ENCODE peak calls at places on chromosomes 13 and 19, in five cellular contexts. P, A, O, G and U are unnamed samples.

GRCh38 chr19:18500376-18500775 is 21.5 kb downstream of the ELL start:
- DNase-seq in P (no peak), O (no peak), A (no peak), G (no peak), U (no peak)

GRCh38 chr19:1360126-1360817 is 23.4 kb upstream of the NDUFS7 start:
- DNase-seq in P (no peak), A (no peak), G (no peak), O (no peak), U (no peak)

GRCh38 chr13:100176781-100177389 is 88.0 kb downstream of the PCCA start:
- DNase-seq in P (no peak), G (no peak), A (no peak), O (no peak), U (no peak)

GRCh38 chr19:42251572-42251990 is 3.3 kb downstream of the ERF start:
- DNase-seq in P (no peak), O (no peak), A (peak; percentile 20), G (no peak), U (no peak)

GRCh38 chr13:79988573-79988972 is 352.4 kb downstream of the SPRY2 start:
- DNase-seq in A (no peak), O (no peak), P (no peak), G (no peak), U (no peak)

GRCh38 chr13:78700121-78700910 is 41.4 kb upstream of the OBI1 start:
- DNase-seq in A (no peak), G (no peak), P (no peak), O (no peak), U (no peak)

GRCh38 chr19:51020988-51021651 is 1.6 kb upstream of the KLK10 start:
- DNase-seq in A (peak; percentile 48), P (no peak), G (peak; percentile 40), O (no peak), U (peak; percentile 28)

GRCh38 chr13:45713106-45713690 is 11.1 kb downstream of the CBY2 start:
- DNase-seq in G (no peak), O (no peak), A (no peak), P (no peak), U (no peak)

GRCh38 chr19:33263325-33264023 is 37.8 kb upstream of the SLC7A10 start:
- DNase-seq in G (no peak), A (no peak), O (no peak), P (no peak), U (no peak)

GRCh38 chr19:42254083-42254849 is 662 bp downstream of the ERF start:
- DNase-seq in A (peak; percentile 76), G (peak; percentile 79), O (peak; percentile 85), P (peak; percentile 72), U (peak; percentile 67)

GRCh38 chr13:44879452-44880058 is 109.7 kb downstream of the NUFIP1 start:
- DNase-seq in O (no peak), G (no peak), P (no peak), A (no peak), U (peak; percentile 27)

GRCh38 chr13:27375686-27376326 is 48.6 kb upstream of the GTF3A start:
- DNase-seq in P (peak; percentile 49), G (peak; percentile 67), A (no peak), O (peak; percentile 57), U (peak; percentile 80)

GRCh38 chr19:50275577-50276368 is 53.4 kb downstream of the KCNC3 start:
- DNase-seq in P (no peak), O (no peak), G (no peak), A (no peak), U (no peak)

GRCh38 chr13:87057807-87058520 is 613.2 kb upstream of the SLITRK5 start:
- DNase-seq in A (no peak), G (no peak), O (no peak), P (no peak), U (no peak)

GRCh38 chr19:16467581-16467980 is 4.2 kb downstream of the EPS15L1 start:
- DNase-seq in P (no peak), A (no peak), G (no peak), O (no peak), U (no peak)

GRCh38 chr13:51681037-51681678 is 96.9 kb downstream of the WDFY2 start:
- DNase-seq in G (no peak), P (no peak), O (no peak), A (no peak), U (no peak)

GRCh38 chr19:1169921-1170885 is 3.9 kb downstream of the SBNO2 start:
- DNase-seq in O (no peak), A (peak; percentile 76), G (no peak), P (peak; percentile 81), U (peak; percentile 93)

GRCh38 chr19:27759896-27760295 is 1453.1 kb downstream of the UQCRFS1 start:
- DNase-seq in O (no peak), G (no peak), A (no peak), P (no peak), U (no peak)

GRCh38 chr13:94784066-94784465 is 71.7 kb upstream of the SOX21 start:
- DNase-seq in O (no peak), A (no peak), P (no peak), G (no peak), U (no peak)

GRCh38 chr13:71786815-71787214 is 80.2 kb downstream of the DACH1 start:
- DNase-seq in O (no peak), G (no peak), P (no peak), A (no peak), U (no peak)

GRCh38 chr13:106499905-106500304 is 35.6 kb downstream of the EFNB2 start:
- DNase-seq in A (no peak), P (no peak), O (no peak), G (no peak), U (no peak)

GRCh38 chr19:1094655-1094977 is 559 bp downstream of the POLR2E start:
- DNase-seq in O (no peak), P (no peak), G (no peak), A (no peak), U (no peak)

GRCh38 chr13:78100481-78100880 is 181.8 kb upstream of the EDNRB start:
- DNase-seq in G (no peak), P (no peak), O (no peak), A (no peak), U (no peak)

GRCh38 chr13:47472516-47472915 is 528.6 kb downstream of the SUCLA2 start:
- DNase-seq in A (no peak), O (no peak), P (no peak), G (no peak), U (no peak)

GRCh38 chr19:33458807-33459206 is 62.8 kb downstream of the PEPD start:
- DNase-seq in G (no peak), P (no peak), A (no peak), O (no peak), U (no peak)

DNA sequence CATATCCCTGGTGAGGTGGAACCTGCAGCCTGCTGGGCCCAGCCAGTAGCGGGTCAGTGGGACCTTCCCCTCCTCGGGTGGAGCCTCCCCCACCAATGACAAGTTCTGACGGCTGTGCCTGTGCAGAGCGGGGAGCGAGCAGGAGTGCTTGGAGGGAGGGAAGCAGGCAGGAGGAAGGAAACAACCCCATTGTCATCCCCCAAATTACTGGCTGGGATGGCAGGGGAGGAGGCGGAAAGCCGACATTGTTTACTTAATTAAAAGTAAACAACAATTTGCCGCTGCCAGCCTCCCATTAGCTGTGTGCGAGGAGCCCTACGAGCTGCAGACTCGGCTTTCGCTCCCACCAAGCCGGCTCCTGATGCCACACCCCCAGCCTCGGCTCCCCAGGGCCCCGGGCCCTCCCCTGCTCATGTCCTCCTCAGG is 45.5 kb downstream of the LYL1 start:
- DNase-seq in G (no peak), A (no peak), P (no peak), O (no peak), U (no peak)
- H3K4me1 ChIP-seq in G (peaks cover 17% of the 10 kb centered on the region), A (peaks cover 78% of the 10 kb centered on the region), P (peaks cover 99% of the 10 kb centered on the region), O (peaks cover 58% of the 10 kb centered on the region), U (peaks cover 11% of the 10 kb centered on the region)

GRCh38 chr13:30293995-30294394 is 13.4 kb downstream of the KATNAL1 start:
- DNase-seq in O (no peak), G (no peak), P (no peak), A (no peak), U (no peak)

GRCh38 chr13:30305456-30305855 is 1.9 kb downstream of the KATNAL1 start:
- DNase-seq in G (no peak), A (no peak), O (no peak), P (no peak), U (no peak)

GRCh38 chr13:30303269-30303668 is 4.1 kb downstream of the KATNAL1 start:
- DNase-seq in G (no peak), A (no peak), P (no peak), O (no peak), U (no peak)

GRCh38 chr13:30301827-30302226 is 5.5 kb downstream of the KATNAL1 start:
- DNase-seq in O (no peak), G (no peak), P (no peak), A (no peak), U (no peak)

DNA sequence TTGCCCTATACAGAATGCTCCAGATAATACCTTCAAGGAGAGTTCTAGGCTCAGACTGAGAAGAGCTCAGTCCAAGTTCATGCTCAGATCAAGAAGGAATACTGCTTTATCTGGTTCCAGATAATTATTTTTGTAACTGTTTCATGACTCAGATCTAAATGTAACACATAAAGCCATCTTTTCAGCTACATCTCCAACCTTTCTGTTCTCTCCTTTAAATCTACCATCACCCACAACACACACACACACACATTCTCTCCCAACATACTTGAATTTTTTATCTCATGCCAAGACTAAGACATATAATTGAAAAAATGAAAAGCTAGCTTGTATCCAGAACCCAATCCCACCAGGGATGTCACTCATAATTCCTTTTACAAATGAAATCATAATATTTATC is 7.6 kb downstream of the KATNAL1 start:
- DNase-seq in G (no peak), O (no peak), P (no peak), A (no peak), U (no peak)
- H3K4me1 ChIP-seq in G (no peaks in the 10 kb centered on the region), O (no peaks in the 10 kb centered on the region), P (no peaks in the 10 kb centered on the region), A (no peaks in the 10 kb centered on the region), U (peaks cover 34% of the 10 kb centered on the region)

DNA sequence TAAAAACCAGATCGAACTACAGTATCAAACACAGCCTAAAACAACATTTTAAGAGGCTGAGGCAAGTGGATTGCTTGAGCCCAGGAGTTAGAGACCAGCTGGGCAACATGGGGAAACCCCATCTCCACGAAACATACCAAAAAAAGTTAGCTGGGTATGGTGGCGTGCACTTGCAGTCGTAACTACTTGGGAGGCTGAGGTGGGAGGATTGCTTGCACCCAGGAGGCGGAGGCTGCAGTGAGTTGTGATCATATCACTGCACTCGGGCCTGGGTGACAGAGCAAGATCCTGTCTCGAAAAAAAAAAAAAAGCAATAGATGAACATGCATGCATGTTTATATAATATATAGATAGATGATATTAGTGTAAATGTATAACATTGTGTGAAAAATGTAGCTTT is 5.2 kb upstream of the MRPS31 start:
- DNase-seq in A (no peak), P (no peak), O (no peak), G (no peak), U (no peak)
- H3K4me1 ChIP-seq in A (no peaks in the 10 kb centered on the region), P (no peaks in the 10 kb centered on the region), O (peaks cover 2% of the 10 kb centered on the region), G (no peaks in the 10 kb centered on the region), U (peaks cover 12% of the 10 kb centered on the region)

DNA sequence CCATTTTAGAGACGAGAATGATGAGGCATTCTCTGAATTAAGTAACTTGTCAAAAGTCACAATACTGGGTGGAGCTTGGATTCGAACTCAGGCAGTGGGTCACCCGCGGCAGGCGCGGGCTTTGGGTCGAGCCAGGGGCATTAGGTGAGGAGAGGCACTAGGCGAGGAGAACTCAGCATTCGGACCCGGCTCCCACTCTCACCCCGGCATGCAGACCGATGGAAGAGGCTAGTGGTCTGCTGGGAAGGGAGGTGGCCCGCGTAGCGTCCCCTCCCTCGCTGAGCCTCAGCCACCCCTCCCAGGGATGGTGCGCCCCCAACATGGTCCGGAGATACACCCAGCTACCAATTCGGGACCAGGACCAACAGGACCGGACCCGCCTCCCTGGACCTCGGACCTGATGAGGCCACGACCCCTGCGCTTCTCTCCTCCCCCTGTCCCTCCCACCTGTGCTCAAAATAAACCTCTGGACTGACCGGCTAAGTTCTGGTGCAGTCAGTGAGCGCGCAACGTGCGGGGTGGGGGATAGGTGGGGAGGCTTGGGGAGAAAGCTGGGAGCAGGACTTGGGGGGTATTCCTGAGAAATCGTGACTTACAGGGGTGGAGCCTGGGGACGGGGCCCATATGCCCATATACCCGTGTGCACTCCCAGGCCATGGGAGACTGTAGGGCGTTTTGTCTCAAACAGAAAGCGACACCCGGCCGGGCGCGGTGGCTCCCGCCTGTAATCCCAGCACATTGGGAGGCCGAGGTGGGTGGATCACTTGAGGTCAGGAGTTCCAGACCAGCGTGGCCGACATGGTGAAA is 1.3 kb upstream of the SNAPC2 start:
- DNase-seq in P (no peak), G (no peak), O (peak; percentile 59), A (no peak), U (peak; percentile 65)
- H3K4me1 ChIP-seq in P (peaks cover 24% of the 10 kb centered on the region), G (no peaks in the 10 kb centered on the region), O (peaks cover 51% of the 10 kb centered on the region), A (peaks cover 32% of the 10 kb centered on the region), U (peaks cover 31% of the 10 kb centered on the region)